ENCODE peak calls at places on chromosomes 13 and 19, in seven cellular contexts. H is body of pancreas, J is tibial nerve, Z is uterus, Q is right lobe of liver, L is breast epithelium, U is IMR-90. E is an unnamed sample.
A peak's percentile ranks its signal among the peaks of the same experiment; 100 is the strongest.

GRCh38 chr13:36986462-36987240 is 12.5 kb downstream of the ALG5 start:
- DNase-seq in Q (no peak), Z (no peak), L (no peak), J (no peak), U (peak; percentile 70), H (no peak), E (no peak)

GRCh38 chr13:36543671-36544070 is 111.4 kb downstream of the CCNA1 start:
- DNase-seq in Z (no peak), H (no peak), L (no peak), U (no peak), J (no peak), Q (no peak), E (no peak)

GRCh38 chr13:110471156-110471832 is 90.2 kb downstream of the RAB20 start:
- DNase-seq in Z (no peak), Q (no peak), H (no peak), U (no peak), J (no peak), L (no peak), E (peak; percentile 41)

GRCh38 chr19:13463296-13463695 is 43.0 kb downstream of the CACNA1A start:
- DNase-seq in J (no peak), Z (no peak), Q (no peak), U (peak; percentile 15), H (no peak), L (no peak), E (no peak)

GRCh38 chr13:113920606-113921306 is 53.1 kb downstream of the C13orf46 start:
- DNase-seq in H (no peak), Z (no peak), J (no peak), Q (no peak), L (peak; percentile 7), U (no peak), E (no peak)

GRCh38 chr19:23403024-23403423 is 7.8 kb upstream of the ZNF91 start:
- DNase-seq in Q (no peak), L (no peak), Z (no peak), J (no peak), U (no peak), H (no peak), E (no peak)

GRCh38 chr19:29372921-29373797 is 152.6 kb upstream of the VSTM2B start:
- DNase-seq in L (no peak), Z (no peak), J (no peak), Q (no peak), H (no peak), U (no peak), E (no peak)

GRCh38 chr19:16364231-16364865 is 39.7 kb downstream of the KLF2 start:
- DNase-seq in L (no peak), U (no peak), H (no peak), J (no peak), Z (no peak), Q (no peak), E (no peak)

GRCh38 chr19:52535831-52536800 is 8.6 kb downstream of the ZNF808 start:
- DNase-seq in Q (peak; percentile 77), U (peak; percentile 61), L (peak; percentile 87), Z (peak; percentile 87), J (peak; percentile 69), H (peak; percentile 66), E (peak; percentile 82)

GRCh38 chr19:19459707-19460251 is 54.3 kb downstream of the GATAD2A start:
- DNase-seq in U (peak; percentile 87), J (no peak), Z (no peak), H (peak; percentile 27), L (no peak), Q (peak; percentile 49), E (peak; percentile 54)

GRCh38 chr19:2552859-2553258 is 76.9 kb downstream of the GADD45B start:
- DNase-seq in Q (no peak), Z (no peak), U (no peak), L (no peak), J (no peak), H (no peak), E (peak; percentile 35)

GRCh38 chr13:36533806-36534205 is 101.5 kb downstream of the CCNA1 start:
- DNase-seq in H (no peak), L (no peak), U (no peak), J (no peak), Q (no peak), Z (no peak), E (no peak)

GRCh38 chr19:2478756-2479555 is 3.0 kb downstream of the GADD45B start:
- DNase-seq in H (peak; percentile 87), Z (peak; percentile 79), Q (peak; percentile 92), J (peak; percentile 53), U (peak; percentile 76), L (peak; percentile 90), E (peak; percentile 82)

GRCh38 chr19:48248081-48248833 is 7.5 kb downstream of the CARD8 start:
- DNase-seq in Z (no peak), J (no peak), U (no peak), Q (no peak), H (no peak), L (no peak), E (no peak)

GRCh38 chr19:2455481-2456300 is 1.1 kb downstream of the LMNB2 start:
- DNase-seq in J (no peak), L (no peak), U (no peak), Q (peak; percentile 50), H (peak; percentile 32), Z (peak; percentile 42), E (peak; percentile 61)

GRCh38 chr19:8366121-8366581 is 2.2 kb downstream of the ANGPTL4 start:
- DNase-seq in U (no peak), Q (peak; percentile 30), J (no peak), L (no peak), H (peak; percentile 49), Z (no peak), E (no peak)

GRCh38 chr19:43308244-43308815 is 39.0 kb upstream of the PSG9 start:
- DNase-seq in H (no peak), J (no peak), Q (no peak), L (no peak), Z (no peak), U (no peak), E (no peak)

GRCh38 chr13:77330009-77330471 is 3.1 kb upstream of the MYCBP2 start:
- DNase-seq in H (no peak), L (no peak), U (no peak), Q (no peak), Z (no peak), J (no peak), E (no peak)

GRCh38 chr13:77328819-77329132 is 1.9 kb upstream of the MYCBP2 start:
- DNase-seq in U (no peak), L (no peak), H (no peak), Q (no peak), J (no peak), Z (no peak), E (no peak)

GRCh38 chr13:77326905-77327604 is at the start of gene MYCBP2:
- DNase-seq in H (peak; percentile 97), J (peak; percentile 93), Q (peak; percentile 97), L (peak; percentile 98), Z (peak; percentile 97), U (peak; percentile 99), E (peak; percentile 98)

GRCh38 chr13:77331421-77331820 is 4.5 kb upstream of the MYCBP2 start:
- DNase-seq in Z (no peak), J (no peak), L (no peak), H (no peak), Q (no peak), U (no peak), E (no peak)

GRCh38 chr13:77329133-77330008 is 2.5 kb upstream of the MYCBP2 start:
- DNase-seq in U (peak; percentile 96), L (peak; percentile 61), Z (peak; percentile 72), Q (peak; percentile 84), J (peak; percentile 76), H (peak; percentile 87), E (peak; percentile 89)
- TF ChIP-seq POLR2A in U (no peak), L (no peak), Z (peak; percentile 36), Q (peak; percentile 71), J (peak; percentile 54), H (peak; percentile 76), E (peak; percentile 61)

GRCh38 chr13:52738719-52739467 is 727 bp downstream of the CNMD start:
- DNase-seq in U (no peak), Q (no peak), Z (no peak), L (no peak), J (no peak), H (peak; percentile 18), E (no peak)
- TF ChIP-seq CTCF in U (peak; percentile 39), Q (peak; percentile 33), Z (no peak), L (no peak), J (peak; percentile 41), H (peak; percentile 15), E (peak; percentile 22)

GRCh38 chr19:55643733-55644116 is 276 bp downstream of the ZNF581 start:
- DNase-seq in H (no peak), L (no peak), U (no peak), Q (no peak), Z (no peak), J (no peak), E (no peak)

GRCh38 chr19:55643003-55643732 is at the start of gene ZNF581:
- DNase-seq in L (peak; percentile 72), Q (peak; percentile 67), J (no peak), Z (peak; percentile 76), H (peak; percentile 74), U (peak; percentile 78), E (peak; percentile 82)

GRCh38 chr19:55645512-55645881 is 2.0 kb downstream of the ZNF581 start:
- DNase-seq in H (no peak), Q (no peak), U (no peak), Z (no peak), J (no peak), L (no peak), E (no peak)

GRCh38 chr19:55644842-55645511 is 1.5 kb downstream of the ZNF581 start:
- DNase-seq in Z (no peak), H (no peak), U (no peak), J (no peak), Q (peak; percentile 22), L (no peak), E (no peak)

GRCh38 chr19:55644191-55644833 is 863 bp downstream of the ZNF581 start:
- DNase-seq in U (no peak), H (no peak), L (no peak), J (no peak), Z (no peak), Q (peak; percentile 24), E (no peak)
- H3K4me1 ChIP-seq in U (peaks cover 16% of the 10 kb centered on the region), H (peaks cover 72% of the 10 kb centered on the region), L (peaks cover 13% of the 10 kb centered on the region), J (peaks cover 49% of the 10 kb centered on the region), Z (no peaks in the 10 kb centered on the region), Q (peaks cover 4% of the 10 kb centered on the region), E (peaks cover 25% of the 10 kb centered on the region)

DNA sequence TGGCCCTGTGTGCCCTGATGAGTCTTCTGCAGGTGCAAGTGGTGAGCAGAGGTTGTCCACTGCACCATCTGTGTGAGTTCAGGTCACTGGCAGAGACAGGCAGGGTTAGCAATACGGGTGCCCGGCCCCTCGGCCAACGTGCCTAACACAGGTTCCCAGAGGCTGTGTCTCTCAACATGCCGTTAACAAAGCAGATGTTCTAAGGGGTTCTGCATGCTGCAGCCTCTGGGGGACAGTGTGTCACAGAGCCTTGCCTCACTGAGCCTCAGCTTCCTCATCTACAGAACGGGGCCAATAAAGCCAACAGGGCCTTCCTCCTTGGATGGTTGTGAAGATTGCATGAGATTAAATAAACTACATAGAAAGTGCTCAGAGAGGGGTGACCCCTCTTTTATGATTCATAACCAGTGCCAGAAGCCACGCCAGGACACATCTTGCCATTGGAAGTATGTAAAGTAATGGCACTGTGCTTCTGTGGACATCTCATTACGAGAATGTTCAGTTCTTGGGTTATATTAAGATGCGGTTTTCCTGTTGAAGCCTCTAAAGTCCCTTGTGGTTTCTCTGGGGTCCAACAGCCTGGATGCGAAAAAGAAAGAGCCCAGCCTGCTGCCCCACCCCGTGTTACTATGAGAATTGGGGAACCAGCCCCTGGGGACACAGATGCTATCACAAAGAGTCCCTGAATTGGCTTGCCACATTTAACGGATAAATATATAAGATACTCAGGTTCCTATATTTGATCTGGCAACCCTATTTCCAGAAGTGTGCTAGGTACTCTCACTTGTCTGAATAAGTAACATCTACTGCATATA is 11.2 kb upstream of the ARHGEF18 start:
- DNase-seq in U (no peak), Z (no peak), Q (no peak), J (no peak), L (no peak), H (no peak), E (peak; percentile 73)
- TF ChIP-seq POLR2A in U (no peak), Z (no peak), Q (no peak), J (no peak), L (no peak), H (no peak), E (no peak)

GRCh38 chr19:55105237-55105636 is 12.2 kb downstream of the PPP1R12C start:
- DNase-seq in L (no peak), H (no peak), U (no peak), Z (no peak), Q (no peak), J (no peak), E (no peak)
- TF ChIP-seq CTCF in L (no peak), H (no peak), U (no peak), Z (no peak), Q (no peak), J (no peak), E (no peak)

E was measured in transverse colon.